ENCODE peak calls at places on chromosomes 5 and 9, in five cellular contexts. H is cardiac muscle cell; O is CD8-positive, alpha-beta memory T cell; S is A549; V is uterus. Y is an unnamed sample.

GRCh38 chr5:55702612-55703345 is 9.3 kb downstream of the SLC38A9 start:
- DNase-seq in H (no peak), O (no peak), S (no peak), V (no peak), Y (no peak)

GRCh38 chr5:141343242-141343952 is at the start of gene PCDHGA3:
- DNase-seq in H (peak; percentile 63), O (no peak), S (no peak), V (no peak), Y (no peak)

GRCh38 chr5:155978805-155979204 is 348.2 kb upstream of the SGCD start:
- DNase-seq in H (no peak), O (no peak), S (no peak), V (no peak), Y (no peak)

GRCh38 chr9:126229501-126229900 is 97.1 kb upstream of the MVB12B start:
- DNase-seq in H (no peak), O (no peak), S (no peak), V (no peak), Y (no peak)

GRCh38 chr9:113886003-113886324 is 9.9 kb downstream of the ZNF618 start:
- DNase-seq in H (peak; percentile 39), O (no peak), S (no peak), V (peak; percentile 48), Y (no peak)

GRCh38 chr9:33466565-33467495 is 6.9 kb downstream of the NOL6 start:
- DNase-seq in H (peak; percentile 56), O (peak; percentile 69), S (peak; percentile 75), V (peak; percentile 59), Y (peak; percentile 47)

GRCh38 chr5:59174248-59174844 is 591.5 kb downstream of the RAB3C start:
- DNase-seq in H (peak; percentile 90), O (peak; percentile 3), S (peak; percentile 38), V (no peak), Y (peak; percentile 63)

GRCh38 chr9:31677877-31678276 is 706.6 kb upstream of the ACO1 start:
- DNase-seq in H (no peak), O (no peak), S (no peak), V (no peak), Y (no peak)

GRCh38 chr9:129640086-129640870 is 1.7 kb downstream of the ASB6 start:
- DNase-seq in H (peak; percentile 46), O (no peak), S (no peak), V (no peak), Y (no peak)

GRCh38 chr9:23811633-23812032 is 14.4 kb downstream of the ELAVL2 start:
- DNase-seq in H (no peak), O (no peak), S (no peak), V (no peak), Y (no peak)

GRCh38 chr5:4198461-4198860 is 602.8 kb downstream of the IRX1 start:
- DNase-seq in H (no peak), O (no peak), S (no peak), V (no peak), Y (no peak)

GRCh38 chr5:119269061-119269579 is 86.7 kb upstream of the TNFAIP8 start:
- DNase-seq in H (no peak), O (no peak), S (no peak), V (peak; percentile 24), Y (peak; percentile 51)

GRCh38 chr9:109901191-109901590 is 121.2 kb downstream of the PALM2AKAP2 start:
- DNase-seq in H (peak; percentile 53), O (no peak), S (no peak), V (no peak), Y (no peak)

GRCh38 chr9:121700165-121700830 is 48.9 kb downstream of the DAB2IP start:
- DNase-seq in H (peak; percentile 43), O (peak; percentile 30), S (peak; percentile 57), V (peak; percentile 68), Y (no peak)

GRCh38 chr9:85425153-85425611 is 316.6 kb downstream of the AGTPBP1 start:
- DNase-seq in H (peak; percentile 64), O (no peak), S (peak; percentile 69), V (no peak), Y (no peak)

GRCh38 chr5:26761040-26761439 is 277.3 kb downstream of the CDH9 start:
- DNase-seq in H (no peak), O (no peak), S (no peak), V (no peak), Y (no peak)

GRCh38 chr5:57436586-57436985 is 46.0 kb downstream of the ACTBL2 start:
- DNase-seq in H (no peak), O (no peak), S (no peak), V (no peak), Y (no peak)
- H3K27ac ChIP-seq in H (no peak overlapping the region), O (no peak overlapping the region), S (peak overlapping the region; percentile 68), V (no peak overlapping the region), Y (no peak overlapping the region)

DNA sequence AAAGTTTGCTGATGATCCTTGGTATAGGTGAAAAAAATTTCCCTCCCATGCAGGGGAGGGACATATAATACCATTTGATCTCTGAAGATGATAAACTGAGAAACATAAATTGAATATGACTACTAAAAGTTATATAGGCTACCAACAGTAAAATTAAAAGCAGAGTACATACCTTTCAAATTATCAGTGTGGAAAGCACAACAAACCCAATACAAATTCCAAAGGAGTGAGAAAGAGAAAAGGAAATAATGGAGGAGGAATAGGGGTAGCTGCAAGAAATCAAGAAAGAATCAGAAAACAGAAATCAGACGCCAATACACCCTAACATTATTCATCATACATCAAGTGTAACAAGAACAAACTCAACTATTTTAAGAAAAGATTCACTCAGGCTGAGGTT is 17.7 kb downstream of the GNAQ start:
- DNase-seq in H (no peak), O (no peak), S (no peak), V (no peak), Y (no peak)
- H3K4me3 ChIP-seq in H (no peak overlapping the region), O (no peak overlapping the region), S (no peak overlapping the region), V (no peak overlapping the region), Y (no peak overlapping the region)

DNA sequence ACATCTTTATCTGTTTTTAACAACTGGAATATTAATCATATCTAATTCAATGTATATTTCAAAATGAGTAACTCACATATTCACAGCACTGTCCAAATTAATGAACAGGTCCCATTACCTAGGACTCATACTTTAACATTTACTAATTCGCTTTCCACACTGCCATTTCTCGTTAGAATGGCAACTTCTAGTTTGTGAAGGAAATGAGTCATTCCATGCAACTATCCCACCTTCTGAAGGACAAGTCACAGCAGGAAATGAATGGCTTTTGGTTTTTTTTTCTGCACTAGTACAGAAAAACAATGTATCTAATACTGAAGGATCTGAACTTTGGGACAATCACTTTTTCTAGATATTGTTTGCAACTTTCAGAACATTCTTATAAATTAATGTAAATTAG is 24.6 kb upstream of the IFNK start:
- DNase-seq in H (peak; percentile 32), O (no peak), S (peak; percentile 11), V (no peak), Y (no peak)
- H3K27ac ChIP-seq in H (no peak overlapping the region), O (peak overlapping the region; percentile 24), S (peak overlapping the region; percentile 29), V (no peak overlapping the region), Y (no peak overlapping the region)

DNA sequence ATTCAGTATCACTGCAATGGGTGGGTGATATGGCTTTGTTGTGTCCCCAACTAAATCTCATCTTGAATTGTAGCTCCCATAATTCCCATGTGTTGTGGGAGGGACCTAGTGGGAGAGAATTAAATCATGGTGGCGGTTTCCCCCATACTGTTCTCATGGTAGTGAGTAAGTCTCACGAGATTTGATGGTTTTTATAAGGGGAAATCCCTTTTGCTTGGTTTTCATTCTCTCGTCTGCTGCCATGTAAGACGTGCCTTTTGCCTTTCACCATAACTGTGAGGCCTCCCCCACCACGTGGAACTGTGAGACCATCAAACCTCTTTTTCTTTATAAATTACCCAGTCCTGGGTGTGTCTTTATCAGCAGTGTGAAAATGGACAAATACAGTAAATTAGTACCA is 9.5 kb upstream of the NANS start:
- DNase-seq in H (no peak), O (no peak), S (no peak), V (no peak), Y (no peak)
- H3K4me3 ChIP-seq in H (no peak overlapping the region), O (no peak overlapping the region), S (no peak overlapping the region), V (no peak overlapping the region), Y (no peak overlapping the region)

GRCh38 chr5:87754009-87754757 is 341.5 kb upstream of the CCNH start:
- DNase-seq in H (no peak), O (no peak), S (no peak), V (no peak), Y (no peak)

GRCh38 chr5:87751801-87752200 is 339.1 kb upstream of the CCNH start:
- DNase-seq in H (no peak), O (no peak), S (no peak), V (no peak), Y (no peak)

GRCh38 chr5:87756951-87757350 is 344.2 kb upstream of the CCNH start:
- DNase-seq in H (no peak), O (no peak), S (no peak), V (no peak), Y (no peak)

GRCh38 chr5:87755378-87755777 is 342.6 kb upstream of the CCNH start:
- DNase-seq in H (no peak), O (no peak), S (no peak), V (no peak), Y (no peak)

GRCh38 chr5:87752362-87752761 is 339.6 kb upstream of the CCNH start:
- DNase-seq in H (no peak), O (no peak), S (no peak), V (no peak), Y (no peak)
- H3K27ac ChIP-seq in H (no peak overlapping the region), O (no peak overlapping the region), S (no peak overlapping the region), V (no peak overlapping the region), Y (no peak overlapping the region)

GRCh38 chr5:172768098-172768572 is 2.9 kb downstream of the DUSP1 start:
- DNase-seq in H (no peak), O (no peak), S (no peak), V (no peak), Y (no peak)

GRCh38 chr5:172766287-172767104 is 4.5 kb downstream of the DUSP1 start:
- DNase-seq in H (peak; percentile 86), O (peak; percentile 61), S (no peak), V (peak; percentile 88), Y (no peak)

GRCh38 chr5:172764861-172765765 is 5.9 kb downstream of the DUSP1 start:
- DNase-seq in H (peak; percentile 99), O (peak; percentile 95), S (peak; percentile 98), V (peak; percentile 100), Y (peak; percentile 98)

GRCh38 chr5:172763120-172763464 is 7.9 kb downstream of the DUSP1 start:
- DNase-seq in H (no peak), O (no peak), S (no peak), V (no peak), Y (no peak)

DNA sequence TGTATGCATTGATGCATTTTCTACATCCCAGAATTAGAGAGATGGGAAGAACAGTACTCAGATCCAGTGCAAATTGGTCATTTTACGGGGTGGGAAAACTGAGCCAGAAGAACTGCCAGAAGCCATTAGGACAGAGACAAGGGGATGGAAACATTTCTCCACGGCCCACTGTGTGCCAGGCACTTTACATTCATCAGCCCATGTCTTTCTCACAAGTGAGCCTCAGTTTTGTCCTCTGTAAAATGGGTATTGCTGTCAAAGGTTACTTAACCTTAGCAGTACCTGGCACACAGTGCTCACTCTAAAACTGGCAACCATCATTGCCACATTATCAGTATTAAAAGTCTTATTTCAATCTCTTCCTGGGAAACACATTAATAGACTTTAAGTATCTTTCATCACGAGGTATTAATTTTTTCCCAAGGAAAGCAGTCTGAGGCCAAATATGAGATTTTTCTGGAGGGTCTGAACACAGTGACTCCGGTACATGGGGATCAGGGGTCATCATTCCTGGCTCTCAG is 5.2 kb downstream of the DUSP1 start:
- DNase-seq in H (peak; percentile 85), O (no peak), S (no peak), V (no peak), Y (no peak)
- H3K4me3 ChIP-seq in H (peak overlapping the region; percentile 22), O (peak overlapping the region; percentile 30), S (peak overlapping the region; percentile 75), V (peak overlapping the region; percentile 85), Y (peak overlapping the region; percentile 23)

Y was measured in naive thymus-derived CD4-positive, alpha-beta T cell.